ENCODE peak calls at places on chromosomes 11 and 22, in four cellular contexts. O is mucosa of descending colon, W is heart right ventricle, D is activated T-cell treated with anti-CD3 and anti-CD28 coated beads for 1 hour. V is an unnamed sample.

GRCh38 chr22:49394116-49394785 is 433.4 kb downstream of the BRD1 start:
- DNase-seq in W (no peak), D (no peak), O (no peak), V (no peak)

GRCh38 chr11:67496113-67496512 is 9.1 kb downstream of the PITPNM1 start:
- DNase-seq in D (no peak), W (no peak), O (no peak), V (no peak)

GRCh38 chr11:2530131-2530854 is 85.5 kb downstream of the KCNQ1 start:
- DNase-seq in W (peak), D (no peak), O (peak), V (no peak)

GRCh38 chr22:33879796-33880195 is 40.5 kb downstream of the LARGE1 start:
- DNase-seq in D (no peak), W (no peak), O (no peak), V (no peak)

GRCh38 chr11:6357222-6357621 is 33.1 kb upstream of the SMPD1 start:
- DNase-seq in W (peak), D (no peak), O (no peak), V (no peak)

GRCh38 chr11:88424881-88425280 is 87.3 kb upstream of the CTSC start:
- DNase-seq in D (no peak), O (no peak), W (no peak), V (no peak)

GRCh38 chr11:93537767-93538261 is 5.4 kb downstream of the SMCO4 start:
- DNase-seq in W (no peak), O (peak), D (no peak), V (no peak)

GRCh38 chr11:57901756-57902155 is 121.9 kb upstream of the OR9Q1 start:
- DNase-seq in O (no peak), D (no peak), W (no peak), V (no peak)

GRCh38 chr11:128593281-128593680 is 5.9 kb upstream of the ETS1 start:
- DNase-seq in O (no peak), D (no peak), W (no peak), V (no peak)

GRCh38 chr11:94557391-94557790 is 9.8 kb upstream of the PIWIL4 start:
- DNase-seq in W (no peak), O (no peak), D (no peak), V (no peak)

GRCh38 chr22:36552300-36552699 is 23.3 kb upstream of the EIF3D start:
- DNase-seq in D (no peak), O (no peak), W (no peak), V (no peak)

GRCh38 chr22:19467912-19468311 is 11.1 kb downstream of the UFD1 start:
- DNase-seq in W (no peak), D (no peak), O (no peak), V (no peak)

GRCh38 chr11:119205574-119206511 is at the start of gene CBL:
- DNase-seq in D (peak), O (peak), W (peak), V (peak)

GRCh38 chr11:26914968-26915367 is 78.9 kb upstream of the FIBIN start:
- DNase-seq in D (no peak), O (no peak), W (no peak), V (no peak)

GRCh38 chr11:36265793-36266628 is 23.2 kb downstream of the COMMD9 start:
- DNase-seq in W (peak), D (peak), O (peak), V (no peak)

GRCh38 chr22:29050457-29050856 is 11.2 kb downstream of the C22orf31 start:
- DNase-seq in D (no peak), O (no peak), W (no peak), V (no peak)

GRCh38 chr11:45856044-45856468 is 8.8 kb downstream of the CRY2 start:
- DNase-seq in O (no peak), D (no peak), W (no peak), V (no peak)

GRCh38 chr11:36053314-36053713 is 109.5 kb downstream of the LDLRAD3 start:
- DNase-seq in D (no peak), W (no peak), O (no peak), V (no peak)

GRCh38 chr11:14361951-14362350 is 3.0 kb upstream of the RRAS2 start:
- DNase-seq in W (no peak), D (no peak), O (no peak), V (no peak)

GRCh38 chr22:49628351-49629023 is 199.2 kb downstream of the BRD1 start:
- DNase-seq in W (no peak), D (no peak), O (peak), V (no peak)

GRCh38 chr11:2691355-2691761 is 8.4 kb downstream of the KCNQ1OT1 start:
- DNase-seq in W (no peak), O (no peak), D (no peak), V (no peak)

GRCh38 chr22:44582016-44582415 is 84.0 kb upstream of the RTL6 start:
- DNase-seq in D (no peak), W (no peak), O (no peak), V (no peak)

GRCh38 chr11:95835768-95836488 is 45.6 kb downstream of the CEP57 start:
- DNase-seq in W (no peak), O (peak), D (peak), V (peak)

GRCh38 chr11:31254411-31254810 is 115.1 kb downstream of the DCDC1 start:
- DNase-seq in W (no peak), D (no peak), O (no peak), V (no peak)

GRCh38 chr22:21926728-21927127 is 25.9 kb downstream of the PPM1F start:
- DNase-seq in D (no peak), W (no peak), O (no peak), V (no peak)

GRCh38 chr11:126870021-126870420 is 130.5 kb downstream of the KIRREL3 start:
- DNase-seq in D (no peak), W (no peak), O (no peak), V (no peak)

GRCh38 chr11:130571519-130571918 is 123.1 kb downstream of the ADAMTS15 start:
- DNase-seq in D (no peak), W (no peak), O (no peak), V (no peak)

GRCh38 chr11:78208257-78209165 is 19.8 kb downstream of the USP35 start:
- DNase-seq in O (no peak), W (no peak), D (no peak), V (no peak)

GRCh38 chr22:39350803-39351688 is 1.3 kb downstream of the SYNGR1 start:
- DNase-seq in W (no peak), O (no peak), D (no peak), V (no peak)

GRCh38 chr11:12249590-12250260 is 127.6 kb upstream of the PARVA start:
- DNase-seq in O (peak), W (no peak), D (no peak), V (peak)

GRCh38 chr11:69546735-69547370 is 65.4 kb downstream of the LINC01488 start:
- DNase-seq in W (no peak), D (no peak), O (no peak), V (no peak)

GRCh38 chr11:115182282-115182952 is 321.8 kb downstream of the CADM1 start:
- DNase-seq in D (no peak), W (no peak), O (no peak), V (no peak)

GRCh38 chr11:64753380-64754123 is 6.2 kb downstream of the PYGM start:
- DNase-seq in O (no peak), W (no peak), D (no peak), V (no peak)

GRCh38 chr11:21646351-21646750 is 546.5 kb upstream of the ANO5 start:
- DNase-seq in W (no peak), D (no peak), O (no peak), V (no peak)

GRCh38 chr22:37607912-37608476 is 640 bp upstream of the GGA1 start:
- DNase-seq in D (no peak), W (no peak), O (peak), V (no peak)

GRCh38 chr11:15055620-15056356 is 17.6 kb upstream of the CALCB start:
- DNase-seq in O (no peak), W (no peak), D (no peak), V (no peak)

GRCh38 chr22:23984430-23984829 is 4.5 kb downstream of the GSTT2 start:
- DNase-seq in W (no peak), D (no peak), O (no peak), V (no peak)

GRCh38 chr22:29055192-29055830 is 6.3 kb downstream of the C22orf31 start:
- DNase-seq in O (no peak), W (no peak), D (no peak), V (no peak)

GRCh38 chr22:19523240-19524169 is 705 bp downstream of the CLDN5 start:
- DNase-seq in W (no peak), D (no peak), O (no peak), V (no peak)